ENCODE peak calls at places on chromosomes 6 and 20, in five cellular contexts. Y, E, Q, B and H are unnamed samples.

GRCh38 chr6:113634352-113635163 is 222.6 kb upstream of the MARCKS start:
- DNase-seq in Y (no peak), E (no peak), Q (no peak), B (no peak), H (peak; percentile 58)

GRCh38 chr6:93418113-93418447 is 1.3 kb downstream of the EPHA7 start:
- DNase-seq in Y (peak; percentile 10), E (no peak), Q (no peak), B (no peak), H (no peak)

GRCh38 chr6:119986934-119987549 is 637.5 kb upstream of the MAN1A1 start:
- DNase-seq in Y (no peak), E (no peak), Q (no peak), B (no peak), H (no peak)

GRCh38 chr6:36599791-36600209 is 5.6 kb downstream of the SRSF3 start:
- DNase-seq in Y (peak; percentile 40), E (peak; percentile 77), Q (no peak), B (peak; percentile 38), H (peak; percentile 74)

GRCh38 chr20:48205786-48206185 is 420.5 kb upstream of the SULF2 start:
- DNase-seq in Y (no peak), E (no peak), Q (no peak), B (no peak), H (no peak)

GRCh38 chr6:130513770-130514169 is 148.0 kb downstream of the TMEM200A start:
- DNase-seq in Y (no peak), E (peak; percentile 52), Q (no peak), B (peak; percentile 49), H (peak; percentile 32)

GRCh38 chr6:106973018-106973840 is 1.3 kb downstream of the CD24 start:
- DNase-seq in Y (peak; percentile 49), E (no peak), Q (peak; percentile 47), B (no peak), H (no peak)

GRCh38 chr6:150534514-150534913 is 65.2 kb upstream of the PLEKHG1 start:
- DNase-seq in Y (no peak), E (no peak), Q (no peak), B (no peak), H (no peak)

GRCh38 chr6:9620263-9620662 is 794.6 kb downstream of the TFAP2A start:
- DNase-seq in Y (no peak), E (no peak), Q (no peak), B (no peak), H (peak; percentile 7)

GRCh38 chr6:22888147-22888831 is 318.9 kb downstream of the HDGFL1 start:
- DNase-seq in Y (peak; percentile 33), E (no peak), Q (no peak), B (no peak), H (no peak)

GRCh38 chr6:22082278-22082677 is 214.6 kb downstream of the PRL start:
- DNase-seq in Y (no peak), E (no peak), Q (peak; percentile 59), B (no peak), H (peak; percentile 10)

GRCh38 chr6:1916334-1916985 is 306.7 kb downstream of the FOXC1 start:
- DNase-seq in Y (no peak), E (no peak), Q (no peak), B (no peak), H (peak; percentile 89)